ENCODE peak calls at places on chromosomes 16 and 17, in seven cellular contexts. One of them, this sample, is unnamed.

GRCh38 chr17:77458202-77459017 is 317.6 kb downstream of the SEC14L1 start:
- DNase-seq in stimulated activated CD8-positive, alpha-beta memory T cell treated with anti-CD3 and anti-CD28 coated beads, Interleukin-4, amount 100 ng/mL, for 1 hour: no peak
- DNase-seq in GM23248: no peak
- DNase-seq in GM13977: no peak
- DNase-seq in NCI-H1092: no peak
- DNase-seq in CD8-positive, alpha-beta T cell: peak
- DNase-seq in AML-193: no peak
- DNase-seq in this sample: peak

GRCh38 chr16:56370836-56371235 is 54.5 kb downstream of the AMFR start:
- DNase-seq in GM23248: no peak
- DNase-seq in NCI-H1092: no peak
- DNase-seq in CD8-positive, alpha-beta T cell: no peak
- DNase-seq in AML-193: no peak
- DNase-seq in GM13977: no peak
- DNase-seq in stimulated activated CD8-positive, alpha-beta memory T cell treated with anti-CD3 and anti-CD28 coated beads, Interleukin-4, amount 100 ng/mL, for 1 hour: no peak
- DNase-seq in this sample: no peak

GRCh38 chr16:85326113-85326793 is 214.0 kb upstream of the CIBAR2 start:
- DNase-seq in GM23248: peak
- DNase-seq in AML-193: no peak
- DNase-seq in stimulated activated CD8-positive, alpha-beta memory T cell treated with anti-CD3 and anti-CD28 coated beads, Interleukin-4, amount 100 ng/mL, for 1 hour: no peak
- DNase-seq in CD8-positive, alpha-beta T cell: no peak
- DNase-seq in NCI-H1092: no peak
- DNase-seq in GM13977: no peak
- DNase-seq in this sample: no peak

GRCh38 chr17:33864758-33865229 is 390.3 kb upstream of the CCL2 start:
- DNase-seq in CD8-positive, alpha-beta T cell: no peak
- DNase-seq in stimulated activated CD8-positive, alpha-beta memory T cell treated with anti-CD3 and anti-CD28 coated beads, Interleukin-4, amount 100 ng/mL, for 1 hour: no peak
- DNase-seq in NCI-H1092: no peak
- DNase-seq in GM23248: no peak
- DNase-seq in AML-193: no peak
- DNase-seq in GM13977: no peak
- DNase-seq in this sample: no peak

GRCh38 chr17:78401891-78402290 is 23.4 kb downstream of the PGS1 start:
- DNase-seq in NCI-H1092: no peak
- DNase-seq in AML-193: no peak
- DNase-seq in stimulated activated CD8-positive, alpha-beta memory T cell treated with anti-CD3 and anti-CD28 coated beads, Interleukin-4, amount 100 ng/mL, for 1 hour: no peak
- DNase-seq in GM13977: no peak
- DNase-seq in CD8-positive, alpha-beta T cell: no peak
- DNase-seq in GM23248: no peak
- DNase-seq in this sample: no peak

GRCh38 chr16:27972500-27972899 is 91.0 kb downstream of the GSG1L start:
- DNase-seq in GM13977: peak
- DNase-seq in NCI-H1092: no peak
- DNase-seq in CD8-positive, alpha-beta T cell: peak
- DNase-seq in GM23248: peak
- DNase-seq in AML-193: peak
- DNase-seq in stimulated activated CD8-positive, alpha-beta memory T cell treated with anti-CD3 and anti-CD28 coated beads, Interleukin-4, amount 100 ng/mL, for 1 hour: no peak
- DNase-seq in this sample: peak

GRCh38 chr17:59725691-59726090 is 18.2 kb downstream of the VMP1 start:
- DNase-seq in AML-193: peak
- DNase-seq in NCI-H1092: no peak
- DNase-seq in stimulated activated CD8-positive, alpha-beta memory T cell treated with anti-CD3 and anti-CD28 coated beads, Interleukin-4, amount 100 ng/mL, for 1 hour: no peak
- DNase-seq in GM23248: peak
- DNase-seq in CD8-positive, alpha-beta T cell: no peak
- DNase-seq in GM13977: no peak
- DNase-seq in this sample: no peak

GRCh38 chr16:87658564-87659225 is 56.4 kb downstream of the JPH3 start:
- DNase-seq in GM23248: no peak
- DNase-seq in AML-193: no peak
- DNase-seq in CD8-positive, alpha-beta T cell: no peak
- DNase-seq in GM13977: no peak
- DNase-seq in stimulated activated CD8-positive, alpha-beta memory T cell treated with anti-CD3 and anti-CD28 coated beads, Interleukin-4, amount 100 ng/mL, for 1 hour: no peak
- DNase-seq in NCI-H1092: no peak
- DNase-seq in this sample: no peak

GRCh38 chr16:53714080-53715050 is 10.4 kb downstream of the FTO start:
- DNase-seq in GM13977: no peak
- DNase-seq in AML-193: no peak
- DNase-seq in stimulated activated CD8-positive, alpha-beta memory T cell treated with anti-CD3 and anti-CD28 coated beads, Interleukin-4, amount 100 ng/mL, for 1 hour: no peak
- DNase-seq in NCI-H1092: peak
- DNase-seq in CD8-positive, alpha-beta T cell: no peak
- DNase-seq in GM23248: peak
- DNase-seq in this sample: no peak

GRCh38 chr17:83079340-83079747 is at the start of gene METRNL:
- DNase-seq in GM23248: peak
- DNase-seq in GM13977: peak
- DNase-seq in CD8-positive, alpha-beta T cell: peak
- DNase-seq in stimulated activated CD8-positive, alpha-beta memory T cell treated with anti-CD3 and anti-CD28 coated beads, Interleukin-4, amount 100 ng/mL, for 1 hour: no peak
- DNase-seq in NCI-H1092: no peak
- DNase-seq in AML-193: peak
- DNase-seq in this sample: peak

GRCh38 chr17:80997471-80998387 is 6.1 kb downstream of the CHMP6 start:
- DNase-seq in GM13977: peak
- DNase-seq in CD8-positive, alpha-beta T cell: no peak
- DNase-seq in AML-193: no peak
- DNase-seq in NCI-H1092: no peak
- DNase-seq in GM23248: no peak
- DNase-seq in stimulated activated CD8-positive, alpha-beta memory T cell treated with anti-CD3 and anti-CD28 coated beads, Interleukin-4, amount 100 ng/mL, for 1 hour: no peak
- DNase-seq in this sample: no peak

GRCh38 chr17:32303861-32304288 is 38.1 kb downstream of the C17orf75 start:
- DNase-seq in GM13977: no peak
- DNase-seq in stimulated activated CD8-positive, alpha-beta memory T cell treated with anti-CD3 and anti-CD28 coated beads, Interleukin-4, amount 100 ng/mL, for 1 hour: no peak
- DNase-seq in AML-193: no peak
- DNase-seq in GM23248: no peak
- DNase-seq in NCI-H1092: peak
- DNase-seq in CD8-positive, alpha-beta T cell: no peak
- DNase-seq in this sample: no peak

GRCh38 chr17:17538417-17539391 is 42.5 kb upstream of the RASD1 start:
- DNase-seq in GM13977: no peak
- DNase-seq in GM23248: no peak
- DNase-seq in CD8-positive, alpha-beta T cell: no peak
- DNase-seq in stimulated activated CD8-positive, alpha-beta memory T cell treated with anti-CD3 and anti-CD28 coated beads, Interleukin-4, amount 100 ng/mL, for 1 hour: no peak
- DNase-seq in AML-193: no peak
- DNase-seq in NCI-H1092: peak
- DNase-seq in this sample: no peak

GRCh38 chr17:11874756-11875155 is 122.5 kb downstream of the ZNF18 start:
- DNase-seq in stimulated activated CD8-positive, alpha-beta memory T cell treated with anti-CD3 and anti-CD28 coated beads, Interleukin-4, amount 100 ng/mL, for 1 hour: no peak
- DNase-seq in NCI-H1092: no peak
- DNase-seq in AML-193: no peak
- DNase-seq in GM13977: no peak
- DNase-seq in GM23248: no peak
- DNase-seq in CD8-positive, alpha-beta T cell: no peak
- DNase-seq in this sample: no peak

GRCh38 chr17:44137891-44138709 is 3.6 kb upstream of the HROB start:
- DNase-seq in NCI-H1092: no peak
- DNase-seq in AML-193: peak
- DNase-seq in CD8-positive, alpha-beta T cell: peak
- DNase-seq in GM23248: peak
- DNase-seq in stimulated activated CD8-positive, alpha-beta memory T cell treated with anti-CD3 and anti-CD28 coated beads, Interleukin-4, amount 100 ng/mL, for 1 hour: no peak
- DNase-seq in GM13977: peak
- DNase-seq in this sample: peak

GRCh38 chr16:31073073-31073822 is 792 bp downstream of the ZNF668 start:
- DNase-seq in stimulated activated CD8-positive, alpha-beta memory T cell treated with anti-CD3 and anti-CD28 coated beads, Interleukin-4, amount 100 ng/mL, for 1 hour: peak
- DNase-seq in GM23248: peak
- DNase-seq in CD8-positive, alpha-beta T cell: peak
- DNase-seq in AML-193: peak
- DNase-seq in GM13977: peak
- DNase-seq in NCI-H1092: peak
- DNase-seq in this sample: peak

GRCh38 chr17:79750650-79751545 is 20.2 kb downstream of the ENPP7 start:
- DNase-seq in GM23248: no peak
- DNase-seq in AML-193: no peak
- DNase-seq in GM13977: no peak
- DNase-seq in NCI-H1092: no peak
- DNase-seq in stimulated activated CD8-positive, alpha-beta memory T cell treated with anti-CD3 and anti-CD28 coated beads, Interleukin-4, amount 100 ng/mL, for 1 hour: no peak
- DNase-seq in CD8-positive, alpha-beta T cell: no peak
- DNase-seq in this sample: no peak

GRCh38 chr16:1335996-1336395 is 2.6 kb downstream of the BAIAP3 start:
- DNase-seq in CD8-positive, alpha-beta T cell: no peak
- DNase-seq in AML-193: no peak
- DNase-seq in stimulated activated CD8-positive, alpha-beta memory T cell treated with anti-CD3 and anti-CD28 coated beads, Interleukin-4, amount 100 ng/mL, for 1 hour: no peak
- DNase-seq in GM23248: no peak
- DNase-seq in NCI-H1092: peak
- DNase-seq in GM13977: no peak
- DNase-seq in this sample: no peak

GRCh38 chr16:66369055-66369592 is 2.6 kb downstream of the CDH5 start:
- DNase-seq in GM23248: peak
- DNase-seq in CD8-positive, alpha-beta T cell: no peak
- DNase-seq in GM13977: no peak
- DNase-seq in NCI-H1092: no peak
- DNase-seq in AML-193: no peak
- DNase-seq in stimulated activated CD8-positive, alpha-beta memory T cell treated with anti-CD3 and anti-CD28 coated beads, Interleukin-4, amount 100 ng/mL, for 1 hour: no peak
- DNase-seq in this sample: no peak

GRCh38 chr17:371583-371982 is 19.0 kb upstream of the RPH3AL start:
- DNase-seq in GM23248: no peak
- DNase-seq in GM13977: no peak
- DNase-seq in stimulated activated CD8-positive, alpha-beta memory T cell treated with anti-CD3 and anti-CD28 coated beads, Interleukin-4, amount 100 ng/mL, for 1 hour: no peak
- DNase-seq in NCI-H1092: no peak
- DNase-seq in AML-193: no peak
- DNase-seq in CD8-positive, alpha-beta T cell: no peak
- DNase-seq in this sample: no peak

This sample was measured in stimulated activated CD4-positive, alpha-beta T cell treated with anti-CD3 and anti-CD28 coated beads, Interleukin-12 subunit alpha, Interleukin-12 subunit beta, amount 100 ng/mL, for 4 hours.